ENCODE peak calls at places on chromosomes 12 and 14, in five cellular contexts. U is GM19239; D is progenitor cell of endocrine pancreas; Y is CD8-positive, alpha-beta memory T cell; P is AG04450. I is an unnamed sample.

GRCh38 chr12:57086951-57087688 is 1.8 kb upstream of the NAB2 start:
- DNase-seq in U (no peak), D (peak; percentile 37), Y (peak; percentile 92), P (peak; percentile 88), I (peak; percentile 39)

GRCh38 chr12:59115995-59116394 is 195.7 kb upstream of the LRIG3 start:
- DNase-seq in U (no peak), D (no peak), Y (no peak), P (no peak), I (no peak)

GRCh38 chr12:28057856-28058615 is 85.5 kb upstream of the PTHLH start:
- DNase-seq in U (no peak), D (no peak), Y (no peak), P (no peak), I (no peak)

GRCh38 chr12:6323340-6323994 is 13.0 kb downstream of the PLEKHG6 start:
- DNase-seq in U (peak; percentile 79), D (no peak), Y (no peak), P (peak; percentile 79), I (no peak)

GRCh38 chr12:122977655-122978392 is 2.7 kb upstream of the ARL6IP4 start:
- DNase-seq in U (no peak), D (no peak), Y (no peak), P (no peak), I (no peak)

GRCh38 chr12:64737539-64737938 is 21.7 kb downstream of the GNS start:
- DNase-seq in U (no peak), D (no peak), Y (no peak), P (no peak), I (no peak)

GRCh38 chr12:53063708-53064612 is 14.1 kb downstream of the TNS2 start:
- DNase-seq in U (no peak), D (no peak), Y (no peak), P (no peak), I (no peak)

GRCh38 chr14:100825691-100826331 is at the start of gene MEG3:
- DNase-seq in U (no peak), D (no peak), Y (no peak), P (peak; percentile 65), I (no peak)

GRCh38 chr12:111792155-111792876 is 25.6 kb downstream of the ALDH2 start:
- DNase-seq in U (no peak), D (no peak), Y (no peak), P (no peak), I (no peak)